ENCODE peak calls at places on chromosomes 5 and 9, in ten cellular contexts. Z, T, J, S, R, U, Y, E, X and N are unnamed samples. For H3K4me1, the result is how much of the 10 kb centered on the place peaks cover.

GRCh38 chr9:89731262-89731980 is 126.6 kb downstream of the GADD45G start:
- DNase-seq in S (no peak), Y (no peak), E (no peak), T (no peak), R (no peak), U (no peak), Z (no peak), X (no peak), J (no peak), N (no peak)

GRCh38 chr5:123515904-123516303 is 3.9 kb downstream of the CSNK1G3 start:
- DNase-seq in U (no peak), Z (peak), E (no peak), S (no peak), T (no peak), J (no peak), X (no peak), Y (no peak), R (no peak), N (no peak)

GRCh38 chr5:122295138-122295537 is 16.9 kb upstream of the SNCAIP start:
- DNase-seq in R (no peak), S (no peak), X (no peak), Z (no peak), U (no peak), T (no peak), Y (no peak), E (no peak), J (no peak), N (no peak)

GRCh38 chr5:175714686-175715085 is 56.8 kb downstream of the HRH2 start:
- DNase-seq in R (no peak), J (no peak), T (no peak), E (no peak), X (no peak), U (peak), S (no peak), Z (no peak), Y (no peak), N (no peak)

GRCh38 chr5:148455055-148455675 is 71.4 kb downstream of the FBXO38 start:
- DNase-seq in S (no peak), J (no peak), U (no peak), X (no peak), E (no peak), Z (no peak), T (no peak), Y (no peak), R (no peak), N (no peak)

GRCh38 chr5:76314643-76315042 is 88.4 kb upstream of the IQGAP2 start:
- DNase-seq in S (no peak), T (no peak), E (no peak), R (no peak), J (no peak), Y (no peak), U (no peak), Z (no peak), X (no peak), N (no peak)

GRCh38 chr5:64505769-64506566 is at the start of gene RGS7BP:
- DNase-seq in U (peak), R (no peak), J (no peak), T (peak), X (peak), Z (no peak), Y (peak), E (peak), S (no peak), N (peak)

GRCh38 chr9:71769175-71770165 is 1.2 kb upstream of the CEMIP2 start:
- DNase-seq in U (peak), S (peak), E (peak), Z (peak), Y (peak), J (peak), R (peak), T (peak), X (peak), N (peak)

DNA sequence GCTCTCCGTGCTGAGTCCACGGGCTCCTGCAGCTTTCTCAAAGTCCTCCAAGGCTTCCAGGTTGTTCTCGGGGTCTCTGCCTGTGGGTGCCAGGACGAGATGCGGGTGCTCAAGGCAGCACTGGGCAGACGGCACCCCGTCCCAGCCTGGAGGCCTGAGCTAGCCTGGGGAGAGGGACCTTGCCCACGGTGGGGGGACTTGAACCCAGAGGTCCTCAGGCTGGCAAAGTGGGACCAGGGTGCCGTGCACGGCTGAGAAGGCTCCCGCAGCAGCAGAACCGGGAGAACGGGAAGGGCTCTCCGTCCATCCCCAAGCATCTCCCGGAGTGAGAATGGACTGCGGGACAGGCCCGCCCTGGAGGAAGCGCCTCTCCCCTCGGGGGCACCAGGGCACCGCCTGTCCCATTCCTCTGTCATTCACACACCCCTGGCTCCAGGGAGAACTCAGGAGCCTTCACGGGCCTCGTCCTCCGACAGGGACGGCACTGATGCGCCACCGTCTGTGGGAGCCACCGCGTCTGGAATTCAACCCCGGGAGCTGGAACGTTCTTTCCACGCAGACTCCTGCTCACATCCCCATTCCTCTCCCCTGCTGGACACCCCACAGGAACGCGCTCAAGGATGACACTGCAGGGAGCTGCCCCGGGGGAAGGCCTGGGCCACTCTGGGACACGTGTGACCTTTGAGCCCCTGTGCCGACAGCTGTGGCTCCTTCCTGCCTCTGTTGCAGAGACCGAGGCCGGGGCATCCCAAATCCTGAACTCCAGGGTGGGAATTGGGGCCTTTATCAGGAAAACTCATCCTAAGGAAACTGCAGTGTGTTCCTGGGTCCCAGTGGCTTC is 16.3 kb upstream of the OBP2B start:
- DNase-seq in U (no peak), Z (no peak), X (peak), S (no peak), T (no peak), Y (no peak), E (no peak), R (no peak), J (no peak), N (no peak)
- H3K4me1 ChIP-seq in U (under half), Z (under half), X (under half), S (under half), T (under half), Y (under half), E (under half), R (under half), J (under half), N (under half)

GRCh38 chr9:130912932-130913598 is 16.5 kb upstream of the QRFP start:
- DNase-seq in Z (no peak), R (no peak), U (no peak), E (no peak), S (no peak), Y (no peak), T (peak), X (no peak), J (no peak), N (peak)
- H3K4me3 ChIP-seq in Z (no peak), R (no peak), U (no peak), E (no peak), S (no peak), Y (no peak), T (no peak), X (no peak), J (peak), N (no peak)

DNA sequence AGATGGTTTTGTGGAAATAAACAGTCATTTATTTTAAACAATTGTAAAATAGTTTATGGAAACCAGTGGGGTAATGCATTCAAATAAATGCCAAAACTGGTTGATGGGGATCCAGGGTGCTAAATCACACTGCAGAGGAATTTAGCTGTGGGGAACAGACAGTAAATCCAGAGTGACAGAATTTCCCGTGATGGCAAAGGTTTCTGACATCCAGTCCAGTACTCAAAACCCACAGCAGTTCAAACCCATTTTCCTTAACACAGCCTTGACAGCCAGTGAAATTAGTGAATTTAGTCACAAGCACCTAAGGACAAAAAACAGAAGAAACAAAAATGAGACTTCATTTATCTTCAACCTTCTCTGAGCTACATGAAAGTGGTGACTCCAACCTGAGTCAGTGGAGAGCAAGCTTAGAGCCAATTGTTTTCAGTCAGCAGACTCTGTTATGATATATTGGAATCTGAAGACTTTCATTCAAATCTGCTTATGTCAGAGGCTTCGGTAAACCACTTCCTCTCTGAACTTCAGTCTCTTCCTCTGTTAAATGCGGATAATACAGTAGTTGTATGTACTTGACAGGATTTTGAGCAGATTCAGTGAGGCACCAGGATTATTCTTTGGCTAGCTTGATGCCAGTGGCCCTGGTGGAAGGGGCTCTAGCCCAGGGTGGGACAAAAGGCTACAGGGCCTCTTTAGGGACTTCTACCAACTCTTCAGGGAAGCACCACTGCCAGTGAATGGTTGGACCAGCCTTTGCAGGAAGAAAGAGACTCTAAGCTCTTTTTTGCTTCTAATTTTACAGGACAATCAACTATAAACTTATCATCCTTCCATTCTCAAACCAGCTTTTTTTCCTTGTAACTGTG is 185.3 kb downstream of the MAPKAP1 start:
- DNase-seq in X (no peak), Y (no peak), T (peak), E (no peak), U (no peak), S (no peak), J (no peak), Z (peak), R (no peak), N (no peak)
- H3K27ac ChIP-seq in X (no peak), Y (no peak), T (peak), E (no peak), U (no peak), S (peak), J (no peak), Z (no peak), R (peak), N (no peak)

GRCh38 chr5:127358782-127359181 is 68.2 kb downstream of the MEGF10 start:
- DNase-seq in X (no peak), U (no peak), Y (no peak), T (peak), Z (no peak), E (no peak), S (no peak), R (no peak), J (no peak), N (no peak)
- H3K4me1 ChIP-seq in X (under half), U (under half), Y (under half), T (under half), Z (under half), E (under half), S (under half), R (under half), J (under half), N (under half)